ENCODE peak calls at places on chromosomes 16 and 17, in six cellular contexts. V, X, I, J, L and W are unnamed samples.
A peak's percentile ranks its signal among the peaks of the same experiment; 100 is the strongest.

GRCh38 chr16:55078153-55078552 is 147.5 kb downstream of the IRX5 start:
- DNase-seq in L (no peak), X (no peak), I (no peak), V (no peak), J (no peak), W (no peak)

GRCh38 chr17:49880291-49881053 is 32.6 kb upstream of the TAC4 start:
- DNase-seq in J (peak; percentile 54), L (peak; percentile 57), V (peak; percentile 99), X (peak; percentile 96), I (no peak), W (peak; percentile 74)

GRCh38 chr17:29663155-29663554 is 40.4 kb upstream of the CORO6 start:
- DNase-seq in L (peak; percentile 67), X (no peak), J (no peak), I (no peak), V (no peak), W (no peak)

GRCh38 chr17:1059131-1059795 is 62.3 kb downstream of the TIMM22 start:
- DNase-seq in V (no peak), L (no peak), I (no peak), J (no peak), X (no peak), W (no peak)

GRCh38 chr16:55039931-55040330 is 109.3 kb downstream of the IRX5 start:
- DNase-seq in V (no peak), I (no peak), X (no peak), L (no peak), J (no peak), W (no peak)

GRCh38 chr16:62170642-62171041 is 134.4 kb upstream of the CDH8 start:
- DNase-seq in J (no peak), I (no peak), X (no peak), V (no peak), L (no peak), W (no peak)

GRCh38 chr17:55959756-55960155 is 193.5 kb upstream of the ANKFN1 start:
- DNase-seq in J (no peak), I (no peak), X (no peak), V (no peak), L (no peak), W (peak; percentile 77)

GRCh38 chr16:52016387-52016786 is 530.6 kb downstream of the TOX3 start:
- DNase-seq in L (no peak), X (no peak), I (no peak), J (no peak), V (no peak), W (no peak)

GRCh38 chr16:14405611-14406537 is 224.2 kb downstream of the PARN start:
- DNase-seq in J (no peak), X (peak; percentile 94), I (peak; percentile 77), L (peak; percentile 90), V (no peak), W (peak; percentile 10)

GRCh38 chr16:31678649-31679325 is 151.1 kb downstream of the AHSP start:
- DNase-seq in X (no peak), L (no peak), J (no peak), V (no peak), I (no peak), W (peak; percentile 65)

GRCh38 chr17:50785942-50786570 is 18.7 kb upstream of the ANKRD40CL start:
- DNase-seq in L (no peak), J (no peak), X (no peak), I (no peak), V (no peak), W (no peak)

GRCh38 chr16:86874141-86874540 is 295.8 kb downstream of the FOXL1 start:
- DNase-seq in L (no peak), X (peak; percentile 68), J (peak; percentile 60), V (no peak), I (no peak), W (peak; percentile 53)

GRCh38 chr17:9473716-9474115 is 101.9 kb downstream of the STX8 start:
- DNase-seq in V (no peak), I (no peak), J (no peak), L (peak; percentile 18), X (no peak), W (no peak)

GRCh38 chr17:35621768-35622167 is 34.6 kb downstream of the AP2B1 start:
- DNase-seq in J (no peak), X (no peak), L (no peak), V (no peak), I (no peak), W (no peak)

GRCh38 chr16:66400503-66401380 is 26.4 kb upstream of the BEAN1 start:
- DNase-seq in J (no peak), X (no peak), L (no peak), I (no peak), V (no peak), W (no peak)

GRCh38 chr17:885971-886571 is 93.5 kb downstream of the NXN start:
- DNase-seq in X (no peak), I (no peak), L (no peak), J (no peak), V (no peak), W (no peak)

GRCh38 chr16:69559164-69559563 is 6.6 kb upstream of the NFAT5 start:
- DNase-seq in J (no peak), I (no peak), L (peak; percentile 32), X (no peak), V (no peak), W (no peak)

GRCh38 chr17:46158323-46159296 is 34.6 kb downstream of the KANSL1 start:
- DNase-seq in L (no peak), X (no peak), V (no peak), J (no peak), I (no peak), W (no peak)

GRCh38 chr17:67610061-67610460 is 107.7 kb upstream of the NOL11 start:
- DNase-seq in V (no peak), L (no peak), I (no peak), X (no peak), J (no peak), W (no peak)
- TF ChIP-seq CTCF in V (no peak), L (no peak), I (no peak), X (no peak), J (no peak), W (no peak)

GRCh38 chr17:72782985-72783701 is 309.3 kb downstream of the SLC39A11 start:
- DNase-seq in X (no peak), I (no peak), V (no peak), L (peak; percentile 95), J (no peak), W (no peak)
- TF ChIP-seq POLR2A in X (no peak), I (no peak), V (no peak), L (no peak), J (no peak), W (no peak)

GRCh38 chr17:76232342-76232741 is 8.0 kb downstream of the RNF157 start:
- DNase-seq in J (no peak), X (no peak), I (no peak), V (no peak), L (no peak), W (no peak)
- TF ChIP-seq MYC in J (no peak), X (no peak), I (no peak), V (no peak), L (no peak), W (no peak)

GRCh38 chr17:60315650-60316049 is 76.3 kb downstream of the USP32 start:
- DNase-seq in L (peak; percentile 29), V (no peak), I (no peak), J (no peak), X (peak; percentile 32), W (peak; percentile 37)
- TF ChIP-seq CTCF in L (peak; percentile 56), V (peak; percentile 25), I (no peak), J (no peak), X (peak; percentile 46), W (no peak)

GRCh38 chr16:71845639-71846431 is at the start of gene ATXN1L:
- DNase-seq in X (peak; percentile 99), V (peak; percentile 97), L (peak; percentile 89), J (peak; percentile 71), I (peak; percentile 84), W (peak; percentile 95)
- TF ChIP-seq POLR2A in X (peak; percentile 83), V (peak; percentile 92), L (peak; percentile 99), J (peak; percentile 93), I (peak; percentile 94), W (peak; percentile 89)

GRCh38 chr16:46649571-46649970 is 28.4 kb upstream of the SHCBP1 start:
- DNase-seq in J (no peak), V (no peak), X (peak; percentile 16), I (no peak), L (no peak), W (no peak)
- TF ChIP-seq MYC in J (no peak), V (no peak), X (peak; percentile 23), I (no peak), L (no peak), W (no peak)

GRCh38 chr16:85611455-85612190 is 1.5 kb upstream of the GSE1 start:
- DNase-seq in V (peak; percentile 75), J (peak; percentile 35), X (peak; percentile 75), L (peak; percentile 67), I (no peak), W (peak; percentile 83)

GRCh38 chr16:85612801-85613608 is at the start of gene GSE1:
- DNase-seq in V (peak; percentile 94), L (peak; percentile 96), J (peak; percentile 44), I (peak; percentile 57), X (peak; percentile 70), W (peak; percentile 96)

GRCh38 chr16:85611205-85611454 is 2.0 kb upstream of the GSE1 start:
- DNase-seq in I (no peak), X (peak; percentile 58), J (no peak), V (no peak), L (no peak), W (no peak)

GRCh38 chr16:85613609-85614337 is 651 bp downstream of the GSE1 start:
- DNase-seq in L (peak; percentile 46), V (peak; percentile 42), I (no peak), X (peak; percentile 64), J (no peak), W (peak; percentile 92)

DNA sequence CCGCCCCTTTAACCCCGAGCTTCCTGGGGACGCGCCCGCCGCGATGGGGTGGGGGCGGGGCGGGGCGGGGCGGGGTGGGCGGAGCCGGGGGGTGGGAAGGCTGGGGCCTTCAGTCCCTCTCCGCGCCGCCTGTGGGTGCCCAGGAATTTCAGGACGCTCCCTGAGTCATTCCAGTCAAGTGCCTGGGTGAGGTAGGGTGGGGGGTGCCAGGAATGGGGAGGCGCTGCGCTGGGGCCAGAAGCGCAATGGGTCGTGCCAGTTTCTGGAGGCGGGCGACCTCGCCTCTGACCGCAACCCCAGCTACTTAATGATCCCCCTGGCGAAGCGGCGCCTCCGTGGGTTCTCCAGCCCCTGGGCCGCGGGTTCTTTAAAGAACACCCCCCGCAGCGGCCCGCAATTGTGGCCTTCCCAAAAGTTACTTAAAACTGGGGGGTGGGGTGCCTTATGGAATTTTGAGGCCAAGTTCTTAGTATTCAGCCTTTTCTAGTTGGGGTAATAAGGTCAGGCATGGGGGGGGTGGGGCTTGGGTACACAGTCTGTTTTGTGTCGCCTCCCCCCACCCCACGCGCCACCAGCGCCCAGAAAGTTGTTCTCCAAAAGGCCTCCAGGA is 826 bp upstream of the GSE1 start:
- DNase-seq in J (no peak), L (peak; percentile 91), I (no peak), X (no peak), V (peak; percentile 97), W (peak; percentile 72)
- TF ChIP-seq CTCF in J (no peak), L (no peak), I (no peak), X (no peak), V (no peak), W (no peak)